ENCODE peak calls at places on chromosomes 7 and 10, in six cellular contexts. W is adrenal gland, N is transverse colon, C is epithelial cell of proximal tubule, D is IMR-90, S is astrocyte of the spinal cord. T is an unnamed sample.

GRCh38 chr10:22622242-22622806 is 92.1 kb downstream of the PIP4K2A start:
- DNase-seq in W (no peak), N (no peak), C (no peak), D (no peak), S (no peak), T (no peak)

GRCh38 chr7:78139335-78139734 is 340.8 kb downstream of the PHTF2 start:
- DNase-seq in W (peak), N (no peak), C (peak), D (peak), S (peak), T (no peak)

GRCh38 chr7:74297516-74298233 is 8.5 kb downstream of the CLIP2 start:
- DNase-seq in W (no peak), N (no peak), C (no peak), D (no peak), S (no peak), T (no peak)

GRCh38 chr10:72226418-72227027 is 10.4 kb upstream of the ASCC1 start:
- DNase-seq in W (no peak), N (no peak), C (no peak), D (no peak), S (no peak), T (no peak)

GRCh38 chr7:34748244-34749039 is 90.4 kb downstream of the NPSR1 start:
- DNase-seq in W (peak), N (peak), C (peak), D (peak), S (peak), T (peak)

GRCh38 chr7:37732253-37732652 is 48.7 kb downstream of the GPR141 start:
- DNase-seq in W (no peak), N (peak), C (peak), D (no peak), S (no peak), T (peak)

GRCh38 chr10:132351611-132352010 is 19.6 kb downstream of the LRRC27 start:
- DNase-seq in W (no peak), N (no peak), C (no peak), D (no peak), S (no peak), T (no peak)

GRCh38 chr7:36604801-36605200 is 119.5 kb downstream of the AOAH start:
- DNase-seq in W (no peak), N (no peak), C (peak), D (no peak), S (no peak), T (no peak)

GRCh38 chr7:51067757-51068156 is 248.9 kb downstream of the COBL start:
- DNase-seq in W (peak), N (peak), C (no peak), D (peak), S (peak), T (peak)

GRCh38 chr10:43953672-43954071 is 305.0 kb upstream of the ZNF32 start:
- DNase-seq in W (no peak), N (no peak), C (no peak), D (no peak), S (no peak), T (no peak)

GRCh38 chr7:82839555-82839954 is 323.1 kb downstream of the PCLO start:
- DNase-seq in W (no peak), N (no peak), C (no peak), D (no peak), S (no peak), T (no peak)

GRCh38 chr7:30177186-30177585 is 42.4 kb downstream of the MTURN start:
- DNase-seq in W (no peak), N (no peak), C (no peak), D (no peak), S (no peak), T (no peak)

GRCh38 chr10:63273575-63273974 is 140.4 kb downstream of the NRBF2 start:
- DNase-seq in W (no peak), N (no peak), C (no peak), D (peak), S (no peak), T (no peak)

GRCh38 chr10:93352638-93353383 is 129.3 kb downstream of the MYOF start:
- DNase-seq in W (no peak), N (no peak), C (no peak), D (peak), S (peak), T (peak)

GRCh38 chr7:151459726-151460473 is 20.0 kb upstream of the CRYGN start:
- DNase-seq in W (peak), N (peak), C (peak), D (peak), S (peak), T (peak)

GRCh38 chr7:22561895-22562593 is 62.1 kb upstream of the STEAP1B start:
- DNase-seq in W (no peak), N (no peak), C (no peak), D (peak), S (peak), T (peak)

GRCh38 chr7:67760971-67761370 is 764.3 kb downstream of the TYW1 start:
- DNase-seq in W (no peak), N (no peak), C (no peak), D (no peak), S (no peak), T (no peak)

GRCh38 chr7:134694767-134695166 is 48.1 kb downstream of the BPGM start:
- DNase-seq in W (no peak), N (no peak), C (no peak), D (no peak), S (no peak), T (no peak)

GRCh38 chr7:123979876-123980275 is 53.0 kb downstream of the TMEM229A start:
- DNase-seq in W (peak), N (no peak), C (peak), D (no peak), S (peak), T (peak)

GRCh38 chr10:127337801-127338200 is 141.4 kb upstream of the INSYN2A start:
- DNase-seq in W (no peak), N (no peak), C (no peak), D (no peak), S (no peak), T (no peak)

GRCh38 chr7:92641921-92642511 is 51.8 kb upstream of the FAM133B start:
- DNase-seq in W (no peak), N (no peak), C (peak), D (peak), S (peak), T (no peak)

GRCh38 chr10:88786032-88786770 is 16.3 kb upstream of the LIPM start:
- DNase-seq in W (no peak), N (no peak), C (no peak), D (no peak), S (no peak), T (no peak)
- TF ChIP-seq CTCF in W (no peak), N (no peak), C (no peak), D (no peak), S (no peak), T (no peak)

GRCh38 chr7:12686234-12686893 is 1.1 kb upstream of the ARL4A start:
- DNase-seq in W (peak), N (peak), C (peak), D (peak), S (peak), T (peak)

GRCh38 chr7:12686894-12687212 is 580 bp upstream of the ARL4A start:
- DNase-seq in W (no peak), N (no peak), C (no peak), D (no peak), S (no peak), T (no peak)

GRCh38 chr7:12684186-12684585 is 3.2 kb upstream of the ARL4A start:
- DNase-seq in W (no peak), N (no peak), C (no peak), D (no peak), S (no peak), T (no peak)

GRCh38 chr7:12684733-12685132 is 2.7 kb upstream of the ARL4A start:
- DNase-seq in W (no peak), N (no peak), C (no peak), D (no peak), S (no peak), T (no peak)

GRCh38 chr7:12685550-12685949 is 1.9 kb upstream of the ARL4A start:
- DNase-seq in W (no peak), N (no peak), C (no peak), D (peak), S (peak), T (peak)
- TF ChIP-seq CTCF in W (peak), N (no peak), C (peak), D (peak), S (peak), T (peak)

DNA sequence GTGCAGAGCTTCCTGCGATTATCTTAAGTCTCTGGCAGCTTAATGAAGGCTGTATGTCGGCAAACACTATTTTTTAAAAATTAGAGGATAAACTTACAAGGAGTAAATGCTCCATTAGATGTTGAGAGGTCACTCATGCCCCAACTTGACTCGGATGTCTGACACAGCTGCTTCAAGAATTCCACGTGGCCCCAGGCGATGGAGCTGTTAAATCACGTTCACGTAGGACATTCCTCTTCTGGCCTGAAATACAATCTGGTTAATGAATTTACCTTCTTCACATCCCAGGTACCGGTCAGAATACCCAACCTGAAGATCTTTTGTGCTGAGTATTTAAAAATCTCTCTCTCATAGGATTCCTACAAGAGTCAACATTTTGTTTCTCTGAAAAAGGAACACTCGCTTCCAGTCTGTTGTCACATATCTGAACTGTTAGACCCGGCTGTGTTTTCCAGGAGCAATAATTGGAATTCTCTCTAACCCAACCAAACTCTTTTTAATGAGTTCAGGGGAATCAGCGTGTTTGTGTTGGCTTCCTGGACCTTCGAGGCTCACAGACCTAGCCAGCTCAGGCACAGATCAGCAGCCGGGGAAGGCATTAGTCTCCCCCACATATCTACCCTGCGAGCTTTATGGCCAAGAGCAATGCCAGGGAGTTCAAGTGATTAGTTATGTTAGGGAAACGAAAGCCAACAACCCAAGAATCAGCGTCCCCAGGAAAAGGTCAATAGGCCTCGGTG is 285.0 kb downstream of the FGFR2 start:
- DNase-seq in W (no peak), N (no peak), C (no peak), D (no peak), S (no peak), T (peak)
- TF ChIP-seq CTCF in W (no peak), N (no peak), C (no peak), D (no peak), S (no peak), T (no peak)

GRCh38 chr7:10022480-10022879 is 951.2 kb upstream of the PHF14 start:
- DNase-seq in W (no peak), N (no peak), C (no peak), D (no peak), S (no peak), T (no peak)

DNA sequence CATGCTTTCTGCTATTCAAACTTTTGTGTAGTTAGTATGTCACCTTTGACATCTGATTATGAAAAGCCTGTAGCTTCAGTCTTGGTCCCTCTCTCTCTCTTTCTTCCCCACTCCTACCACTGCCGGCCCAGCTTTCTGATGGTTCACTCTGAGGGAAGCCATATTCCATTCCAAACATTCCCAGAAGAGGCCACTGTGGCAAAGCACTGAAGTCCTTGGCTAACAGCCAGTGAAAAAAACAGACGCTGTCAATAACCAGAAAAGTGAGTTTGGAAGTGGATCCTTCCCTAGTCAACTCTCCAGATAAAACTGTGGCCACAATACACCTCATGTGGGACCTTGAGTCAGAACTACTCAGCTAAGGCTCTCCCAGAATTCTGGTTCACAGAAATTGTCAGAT is 950.7 kb upstream of the PHF14 start:
- DNase-seq in W (no peak), N (no peak), C (no peak), D (no peak), S (peak), T (peak)
- TF ChIP-seq CTCF in W (no peak), N (no peak), C (peak), D (no peak), S (no peak), T (no peak)

GRCh38 chr10:61834519-61834918 is 67.0 kb upstream of the ARID5B start:
- DNase-seq in W (no peak), N (no peak), C (no peak), D (no peak), S (no peak), T (no peak)

GRCh38 chr10:61836888-61837747 is 64.4 kb upstream of the ARID5B start:
- DNase-seq in W (no peak), N (no peak), C (peak), D (peak), S (peak), T (peak)

GRCh38 chr10:61836233-61836887 is 65.1 kb upstream of the ARID5B start:
- DNase-seq in W (no peak), N (no peak), C (no peak), D (no peak), S (peak), T (no peak)

GRCh38 chr10:61835909-61836232 is 65.6 kb upstream of the ARID5B start:
- DNase-seq in W (no peak), N (no peak), C (peak), D (peak), S (peak), T (no peak)

GRCh38 chr10:61835069-61835908 is 66.2 kb upstream of the ARID5B start:
- DNase-seq in W (peak), N (peak), C (peak), D (peak), S (peak), T (peak)
- TF ChIP-seq CTCF in W (peak), N (peak), C (peak), D (peak), S (peak), T (peak)

DNA sequence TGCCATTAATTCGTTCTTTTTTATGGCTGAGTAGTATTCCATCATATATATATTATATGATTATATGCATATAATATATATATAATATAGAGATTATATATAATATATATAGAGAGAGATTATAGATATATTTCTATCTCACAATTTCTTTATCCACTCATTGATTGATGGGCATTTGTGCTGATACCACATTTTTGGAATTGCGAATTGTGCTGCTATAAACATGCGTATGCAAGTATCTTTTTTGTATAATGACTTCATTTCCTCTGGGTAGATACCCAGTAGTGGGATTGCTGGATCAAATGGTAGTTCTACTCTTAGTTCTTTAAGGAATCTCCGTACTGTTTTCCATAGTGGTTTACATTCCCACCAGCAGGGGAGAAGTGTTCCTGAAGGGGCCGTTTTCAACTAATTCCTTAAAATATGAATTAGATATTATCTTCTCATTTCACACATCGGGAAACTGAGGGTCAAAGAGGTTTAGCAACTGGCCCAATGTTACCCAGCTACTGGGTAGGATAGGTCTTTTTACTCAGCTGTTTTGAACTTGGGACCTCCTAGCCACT is 16.5 kb downstream of the NFE2L3 start:
- DNase-seq in W (no peak), N (no peak), C (no peak), D (no peak), S (no peak), T (no peak)
- TF ChIP-seq CTCF in W (no peak), N (no peak), C (peak), D (no peak), S (no peak), T (no peak)

DNA sequence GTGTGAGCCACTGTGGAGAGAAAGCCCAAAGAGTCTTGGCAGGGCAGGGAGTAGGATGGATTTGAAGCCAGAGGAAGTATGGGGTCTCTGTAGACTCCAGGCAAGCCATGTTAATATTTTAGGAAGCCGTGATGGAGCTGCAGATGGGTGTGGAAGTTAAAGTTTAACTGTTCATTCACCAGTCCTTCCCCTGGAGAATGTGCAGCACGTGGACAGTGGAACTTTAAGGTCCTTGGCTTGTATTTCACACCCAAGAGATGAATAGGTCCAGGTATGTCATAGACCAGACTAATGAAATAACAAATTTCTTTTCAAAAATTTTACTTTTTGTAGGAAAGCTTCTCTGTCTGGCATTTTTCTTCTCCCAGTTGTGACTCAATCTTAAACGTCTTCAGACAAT is 54.2 kb downstream of the TCF7L2 start:
- DNase-seq in W (no peak), N (no peak), C (no peak), D (no peak), S (no peak), T (no peak)
- TF ChIP-seq CTCF in W (no peak), N (no peak), C (no peak), D (no peak), S (no peak), T (no peak)